ENCODE peak calls at places on chromosomes 12 and 14, in four cellular contexts. L is fibroblast of the aortic adventitia, B is cortex of kidney, W is caudate nucleus. X is an unnamed sample.

GRCh38 chr12:131024026-131024425 is 70.3 kb downstream of the ADGRD1 start:
- DNase-seq in L (no peak), B (no peak), W (no peak), X (no peak)

GRCh38 chr14:77407158-77407557 is 16.2 kb downstream of the NOXRED1 start:
- DNase-seq in L (no peak), B (no peak), W (no peak), X (no peak)

GRCh38 chr12:98803468-98804209 is 158.5 kb downstream of the APAF1 start:
- DNase-seq in L (peak), B (no peak), W (no peak), X (no peak)

GRCh38 chr12:19234991-19235876 is 105.7 kb downstream of the PLEKHA5 start:
- DNase-seq in L (peak), B (no peak), W (no peak), X (no peak)

GRCh38 chr14:32933623-32933942 is 5.1 kb upstream of the NPAS3 start:
- DNase-seq in L (peak), B (no peak), W (no peak), X (no peak)

GRCh38 chr12:95462081-95462480 is 11.9 kb upstream of the METAP2 start:
- DNase-seq in L (no peak), B (no peak), W (no peak), X (no peak)

GRCh38 chr12:16506394-16506793 is 99.6 kb downstream of the LMO3 start:
- DNase-seq in L (no peak), B (no peak), W (no peak), X (no peak)

GRCh38 chr14:81516941-81517797 is 16.5 kb downstream of the SEL1L start:
- DNase-seq in L (peak), B (no peak), W (no peak), X (no peak)

GRCh38 chr12:26028953-26029740 is 70.7 kb downstream of the RASSF8 start:
- DNase-seq in L (peak), B (no peak), W (no peak), X (no peak)